ENCODE peak calls at places on chromosomes 16 and 17, in four cellular contexts. M is brain microvascular endothelial cell, K is PC-9, O is H9. C is an unnamed sample.

GRCh38 chr17:46727572-46728348 is 90.7 kb downstream of the WNT3 start:
- DNase-seq in M (peak), K (peak), O (no peak), C (no peak)

GRCh38 chr17:28426081-28426519 is 20.1 kb upstream of the SLC46A1 start:
- DNase-seq in M (no peak), K (no peak), O (peak), C (no peak)

GRCh38 chr17:69828087-69828486 is 246.9 kb upstream of the KCNJ16 start:
- DNase-seq in M (peak), K (no peak), O (no peak), C (no peak)

GRCh38 chr16:71722801-71723536 is 1.5 kb downstream of the PHLPP2 start:
- DNase-seq in M (peak), K (peak), O (peak), C (peak)

GRCh38 chr16:59633996-59634579 is 900.0 kb upstream of the GOT2 start:
- DNase-seq in M (peak), K (no peak), O (no peak), C (no peak)

GRCh38 chr17:37368577-37368976 is 7.2 kb upstream of the C17orf78 start:
- DNase-seq in M (no peak), K (no peak), O (no peak), C (no peak)

GRCh38 chr16:9527976-9528375 is 436.5 kb downstream of the HAPSTR1 start:
- DNase-seq in M (no peak), K (no peak), O (no peak), C (no peak)

GRCh38 chr16:15502041-15502725 is 67.8 kb downstream of the BMERB1 start:
- DNase-seq in M (peak), K (peak), O (no peak), C (no peak)

GRCh38 chr17:44558349-44559287 is 1.3 kb downstream of the FZD2 start:
- DNase-seq in M (no peak), K (no peak), O (peak), C (no peak)

GRCh38 chr16:67676516-67676915 is 9.9 kb downstream of the C16orf86 start:
- DNase-seq in M (no peak), K (peak), O (no peak), C (no peak)

GRCh38 chr17:34075076-34075475 is 180.0 kb upstream of the CCL2 start:
- DNase-seq in M (no peak), K (no peak), O (no peak), C (no peak)

GRCh38 chr17:47674503-47674902 is 19.5 kb upstream of the TBKBP1 start:
- DNase-seq in M (no peak), K (no peak), O (no peak), C (no peak)

GRCh38 chr17:64001091-64001579 is 3.0 kb downstream of the PRR29 start:
- DNase-seq in M (no peak), K (no peak), O (peak), C (no peak)

GRCh38 chr17:29760279-29760721 is 137.6 kb upstream of the CORO6 start:
- DNase-seq in M (peak), K (no peak), O (no peak), C (no peak)

GRCh38 chr16:75289189-75289588 is 37.8 kb upstream of the BCAR1 start:
- DNase-seq in M (no peak), K (no peak), O (no peak), C (no peak)

GRCh38 chr17:63477471-63478440 is 895 bp downstream of the ACE start:
- DNase-seq in M (no peak), K (no peak), O (peak), C (no peak)

GRCh38 chr17:80837711-80838110 is 153.9 kb upstream of the CHMP6 start:
- DNase-seq in M (no peak), K (no peak), O (no peak), C (no peak)

C was measured in omental fat pad.